ENCODE peak calls at places on chromosomes 13 and 19, in five cellular contexts. J is tibial nerve, L is thyroid gland, U is body of pancreas, D is A549. B is an unnamed sample.
A peak's percentile ranks its signal among the peaks of the same experiment; 100 is the strongest.

GRCh38 chr13:38856065-38856464 is 134.6 kb downstream of the STOML3 start:
- DNase-seq in L (no peak), D (no peak), J (no peak), U (no peak), B (no peak)

GRCh38 chr13:42405665-42406390 is 133.9 kb downstream of the AKAP11 start:
- DNase-seq in U (no peak), J (no peak), L (no peak), D (no peak), B (no peak)

GRCh38 chr19:15843186-15843585 is 27.7 kb upstream of the OR10H1 start:
- DNase-seq in U (no peak), L (no peak), J (no peak), D (no peak), B (no peak)

GRCh38 chr19:5113101-5113557 is 144.2 kb downstream of the KDM4B start:
- DNase-seq in U (no peak), D (no peak), L (no peak), J (no peak), B (no peak)

GRCh38 chr13:109881347-109881725 is 95.0 kb upstream of the IRS2 start:
- DNase-seq in L (no peak), D (no peak), U (no peak), J (no peak), B (no peak)

GRCh38 chr19:51016798-51017683 is 2.5 kb downstream of the KLK10 start:
- DNase-seq in L (peak; percentile 38), U (peak; percentile 65), J (peak; percentile 21), D (peak; percentile 98), B (peak; percentile 37)

GRCh38 chr13:25881946-25882574 is 169.8 kb downstream of the SHISA2 start:
- DNase-seq in U (no peak), D (no peak), L (peak; percentile 11), J (no peak), B (no peak)

GRCh38 chr19:13093407-13094284 is 9.0 kb downstream of the LYL1 start:
- DNase-seq in J (peak; percentile 60), D (peak; percentile 76), L (peak; percentile 72), U (peak; percentile 81), B (peak; percentile 94)

GRCh38 chr19:30651691-30652090 is 279.5 kb downstream of the ZNF536 start:
- DNase-seq in L (no peak), J (no peak), U (no peak), D (no peak), B (no peak)

GRCh38 chr13:106752584-106753202 is 184.8 kb upstream of the ARGLU1 start:
- DNase-seq in D (no peak), J (no peak), U (no peak), L (no peak), B (no peak)

GRCh38 chr13:93473441-93474270 is 247.0 kb downstream of the GPC6 start:
- DNase-seq in U (no peak), D (no peak), J (no peak), L (no peak), B (no peak)

GRCh38 chr13:40074338-40074737 is 418.9 kb downstream of the COG6 start:
- DNase-seq in D (no peak), L (no peak), J (no peak), U (peak; percentile 20), B (no peak)

GRCh38 chr19:42284641-42285341 is 15.7 kb downstream of the CIC start:
- DNase-seq in D (no peak), J (no peak), U (no peak), L (no peak), B (no peak)

GRCh38 chr19:29761575-29762225 is 46.6 kb upstream of the C19orf12 start:
- DNase-seq in D (no peak), J (no peak), L (no peak), U (no peak), B (no peak)

GRCh38 chr13:44304433-44304725 is 69.2 kb upstream of the SERP2 start:
- DNase-seq in U (no peak), J (no peak), L (no peak), D (no peak), B (no peak)

GRCh38 chr13:44932171-44932849 is 57.0 kb downstream of the NUFIP1 start:
- DNase-seq in U (no peak), J (no peak), D (no peak), L (no peak), B (no peak)

GRCh38 chr13:24053505-24054251 is 106.8 kb upstream of the SPATA13 start:
- DNase-seq in D (peak; percentile 40), L (peak; percentile 83), U (peak; percentile 82), J (no peak), B (peak; percentile 65)

GRCh38 chr13:95137096-95137495 is 164.2 kb downstream of the ABCC4 start:
- DNase-seq in J (no peak), L (no peak), D (no peak), U (no peak), B (no peak)

GRCh38 chr19:33621811-33622504 is at the start of gene CHST8:
- DNase-seq in U (peak; percentile 20), L (peak; percentile 13), J (no peak), D (no peak), B (no peak)

GRCh38 chr13:43261018-43261417 is 237.6 kb downstream of the DNAJC15 start:
- DNase-seq in J (no peak), D (no peak), L (no peak), U (no peak), B (no peak)

GRCh38 chr13:28116736-28117135 is 16.4 kb upstream of the FLT3 start:
- DNase-seq in D (no peak), J (no peak), U (no peak), L (no peak), B (no peak)

GRCh38 chr19:10419200-10419645 is 1.1 kb upstream of the PDE4A start:
- DNase-seq in D (no peak), L (no peak), U (no peak), J (no peak), B (no peak)

GRCh38 chr13:29572575-29572974 is 22.9 kb downstream of the SLC7A1 start:
- DNase-seq in J (no peak), L (no peak), U (no peak), D (no peak), B (no peak)

GRCh38 chr19:18464646-18465045 is 26.7 kb upstream of the ISYNA1 start:
- DNase-seq in L (peak; percentile 93), J (peak; percentile 76), D (no peak), U (peak; percentile 92), B (no peak)

GRCh38 chr13:36891752-36892151 is 28.3 kb downstream of the SMAD9 start:
- DNase-seq in L (no peak), J (no peak), D (no peak), U (no peak), B (no peak)

GRCh38 chr13:111241006-111241755 is 79.3 kb upstream of the TEX29 start:
- DNase-seq in J (no peak), D (no peak), L (no peak), U (no peak), B (no peak)
- TF ChIP-seq POLR2A in J (no peak), D (no peak), L (no peak), U (no peak), B (no peak)

GRCh38 chr19:49906879-49907564 is 10.3 kb upstream of the IL4I1 start:
- DNase-seq in J (no peak), U (no peak), L (no peak), D (no peak), B (no peak)
- TF ChIP-seq POLR2A in J (no peak), U (no peak), L (no peak), D (no peak), B (no peak)

GRCh38 chr19:3632739-3633558 is 6.4 kb upstream of the CACTIN start:
- DNase-seq in L (no peak), J (no peak), D (no peak), U (no peak), B (no peak)
- TF ChIP-seq POLR2A in L (no peak), J (no peak), D (no peak), U (no peak), B (no peak)

GRCh38 chr19:45092747-45093678 is at the start of gene PPP1R37:
- DNase-seq in L (peak; percentile 95), J (peak; percentile 79), D (peak; percentile 100), U (peak; percentile 97), B (peak; percentile 98)
- TF ChIP-seq POLR2A in L (no peak), J (no peak), D (peak; percentile 35), U (peak; percentile 5), B (peak; percentile 62)

GRCh38 chr19:43620061-43621001 is 902 bp upstream of the ZNF428 start:
- DNase-seq in U (no peak), D (no peak), L (no peak), J (no peak), B (no peak)

GRCh38 chr19:43622070-43622469 is 2.6 kb upstream of the ZNF428 start:
- DNase-seq in D (no peak), U (no peak), L (no peak), J (no peak), B (no peak)

GRCh38 chr19:43618921-43619261 is 538 bp downstream of the ZNF428 start:
- DNase-seq in L (no peak), D (peak; percentile 53), U (no peak), J (no peak), B (peak; percentile 82)

GRCh38 chr19:43616954-43617353 is 2.5 kb downstream of the ZNF428 start:
- DNase-seq in U (no peak), D (no peak), J (no peak), L (no peak), B (no peak)

GRCh38 chr19:43619262-43620060 is at the start of gene ZNF428:
- DNase-seq in J (peak; percentile 66), D (peak; percentile 91), U (peak; percentile 88), L (peak; percentile 88), B (peak; percentile 92)
- TF ChIP-seq POLR2A in J (peak; percentile 67), D (peak; percentile 83), U (peak; percentile 73), L (no peak), B (peak; percentile 97)

DNA sequence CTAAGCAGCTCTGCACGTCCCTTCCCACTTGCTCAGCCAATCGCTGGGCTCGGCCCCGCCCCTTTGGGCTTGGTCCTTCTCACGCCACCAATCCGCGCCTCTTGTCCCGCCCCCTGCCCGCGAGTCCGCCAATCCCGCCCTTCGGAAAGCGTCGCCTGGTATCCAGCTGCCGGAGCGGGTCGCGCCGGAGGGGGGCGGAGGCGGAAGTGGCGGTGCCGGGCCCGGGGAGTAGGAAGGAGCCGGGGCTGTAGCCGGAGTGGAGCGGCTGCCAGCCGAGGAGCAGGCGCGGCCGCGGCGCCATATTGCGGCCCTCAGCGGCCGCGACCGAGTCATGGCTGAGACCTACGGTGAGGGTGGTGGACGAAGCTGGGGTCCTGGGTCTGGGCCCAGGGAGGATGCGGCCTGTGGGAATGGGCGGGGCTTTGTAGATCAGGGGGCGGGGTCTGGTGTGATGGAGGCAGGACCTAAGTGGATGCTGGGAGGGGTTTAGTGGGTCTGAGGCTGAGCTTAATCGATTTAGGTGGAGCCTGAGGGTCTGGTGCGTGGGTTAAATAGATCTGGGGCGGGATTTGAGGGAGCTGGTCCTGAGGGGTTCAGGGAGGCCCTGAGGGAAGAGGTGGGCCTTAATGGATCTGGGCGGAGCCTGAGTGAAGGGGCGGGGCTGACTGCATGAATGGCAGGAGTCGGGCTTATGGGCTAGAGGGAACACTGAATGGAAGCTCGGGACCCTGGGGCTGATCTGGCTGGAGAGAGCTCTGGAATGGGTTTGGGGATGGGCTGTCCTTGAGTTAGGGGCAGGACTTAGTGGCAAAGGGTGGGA is at the start of gene RAB4B:
- DNase-seq in J (peak; percentile 100), D (peak; percentile 100), U (peak; percentile 100), L (peak; percentile 100), B (peak; percentile 100)
- TF ChIP-seq POLR2A in J (peak; percentile 47), D (peak; percentile 61), U (peak; percentile 72), L (peak; percentile 56), B (peak; percentile 62)

GRCh38 chr19:39425744-39426143 is 10.0 kb downstream of the RPS16 start:
- DNase-seq in D (no peak), L (no peak), J (no peak), U (no peak), B (no peak)
- TF ChIP-seq POLR2A in D (no peak), L (no peak), J (no peak), U (no peak), B (no peak)

B was measured in erythroblast.